ENCODE peak calls at places on chromosomes 4 and X, in five cellular contexts. Q is breast epithelium, H is cardiac muscle cell, R is upper lobe of left lung, U is pancreas. W is an unnamed sample.

GRCh38 chr4:40995850-40996249 is 218.5 kb downstream of the APBB2 start:
- DNase-seq in U (no peak), H (no peak), Q (no peak), R (no peak), W (no peak)

GRCh38 chr4:55736605-55737183 is 82.9 kb upstream of the EXOC1L start:
- DNase-seq in U (no peak), R (no peak), Q (no peak), H (no peak), W (no peak)

GRCh38 chrX:116290359-116290758 is 119.8 kb downstream of the AGTR2 start:
- DNase-seq in Q (no peak), U (no peak), R (no peak), H (no peak), W (no peak)

GRCh38 chr4:102438396-102438795 is 62.8 kb upstream of the NFKB1 start:
- DNase-seq in R (no peak), U (no peak), Q (no peak), H (no peak), W (no peak)

GRCh38 chr4:174357321-174357720 is 73.6 kb downstream of the CEP44 start:
- DNase-seq in Q (no peak), U (no peak), H (no peak), R (no peak), W (no peak)

GRCh38 chr4:44535981-44536380 is 87.4 kb upstream of the KCTD8 start:
- DNase-seq in Q (no peak), R (no peak), U (no peak), H (no peak), W (no peak)

GRCh38 chr4:148265627-148266026 is 176.6 kb downstream of the NR3C2 start:
- DNase-seq in Q (no peak), U (no peak), H (no peak), R (no peak), W (no peak)

GRCh38 chr4:186900232-186900900 is 176.7 kb upstream of the FAT1 start:
- DNase-seq in U (no peak), H (no peak), Q (no peak), R (no peak), W (no peak)

GRCh38 chrX:132493095-132493494 is 4.3 kb upstream of the MBNL3 start:
- DNase-seq in H (no peak), U (no peak), R (no peak), Q (no peak), W (no peak)

GRCh38 chr4:183906736-183907651 is 1.9 kb downstream of the STOX2 start:
- DNase-seq in Q (no peak), H (peak), R (peak), U (peak), W (peak)

GRCh38 chr4:68950033-68950432 is 1.6 kb downstream of the UGT2A3 start:
- DNase-seq in H (no peak), U (no peak), R (no peak), Q (no peak), W (no peak)

GRCh38 chr4:68951806-68952585 is 392 bp upstream of the UGT2A3 start:
- DNase-seq in Q (no peak), R (no peak), H (no peak), U (no peak), W (no peak)

GRCh38 chr4:68948985-68949384 is 2.6 kb downstream of the UGT2A3 start:
- DNase-seq in U (no peak), R (no peak), H (no peak), Q (no peak), W (no peak)

GRCh38 chr4:68953056-68953455 is 1.5 kb upstream of the UGT2A3 start:
- DNase-seq in U (no peak), H (no peak), R (no peak), Q (no peak), W (no peak)

DNA sequence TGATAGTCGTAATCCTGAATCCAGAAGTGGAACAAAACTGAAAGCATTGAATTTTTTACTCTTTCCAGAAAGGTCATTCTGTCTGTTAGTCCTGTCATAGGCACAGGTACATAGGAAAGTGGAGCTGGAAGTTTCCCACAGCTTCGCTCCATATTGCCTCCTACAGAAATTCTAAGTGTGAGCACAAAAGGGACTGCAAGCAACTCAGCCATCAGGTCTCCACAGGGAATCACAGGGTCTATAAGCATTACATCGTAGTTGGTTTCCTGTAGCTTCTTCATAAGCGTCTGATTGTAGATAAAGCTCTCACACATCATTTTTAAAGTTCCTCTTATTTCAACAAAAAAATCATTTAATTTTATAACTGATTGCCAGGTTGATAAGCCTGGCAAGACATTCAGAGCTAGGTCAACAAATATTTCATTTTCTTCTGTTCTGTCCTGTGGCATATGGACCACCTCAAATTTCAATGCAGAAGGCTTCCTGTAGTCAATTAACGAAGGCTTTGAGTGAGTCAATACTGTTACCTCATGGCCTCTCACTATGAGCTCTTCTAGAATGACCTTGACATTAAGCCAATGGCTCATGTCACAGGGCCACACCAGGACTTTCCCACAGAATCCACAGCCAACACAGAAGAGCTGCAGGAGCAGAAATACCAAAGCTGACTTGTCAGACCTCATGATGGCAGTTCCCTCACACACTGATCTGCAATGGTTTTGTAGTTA is at the start of gene UGT2A3:
- DNase-seq in Q (no peak), H (no peak), U (peak), R (no peak), W (no peak)
- H3K27ac ChIP-seq in Q (no peak), H (no peak), U (peak), R (no peak), W (no peak)

DNA sequence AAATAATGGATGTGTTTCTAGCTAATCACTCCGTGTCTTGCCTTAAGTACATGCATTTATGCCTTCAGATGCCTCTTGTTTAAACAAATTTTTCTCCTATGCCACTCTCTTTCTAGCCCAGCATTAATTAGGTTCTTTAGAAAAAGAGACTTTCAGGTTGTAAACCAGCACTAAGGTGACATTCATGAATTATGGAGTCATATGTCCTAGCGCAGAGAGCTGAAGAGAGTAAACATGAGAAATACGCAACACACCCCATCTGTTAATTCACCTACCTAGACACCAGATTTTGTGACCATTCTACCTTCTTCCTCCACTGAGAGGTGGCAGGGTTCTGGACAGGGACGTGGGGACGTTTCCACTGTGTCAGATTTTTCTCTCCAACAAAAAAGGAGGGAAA is 99.8 kb upstream of the TMEM150C start:
- DNase-seq in Q (no peak), H (no peak), U (no peak), R (no peak), W (no peak)
- H3K27ac ChIP-seq in Q (no peak), H (no peak), U (no peak), R (no peak), W (no peak)

GRCh38 chrX:21181232-21181853 is 192.9 kb upstream of the CNKSR2 start:
- DNase-seq in U (no peak), R (no peak), H (no peak), Q (no peak), W (no peak)
- H3K27ac ChIP-seq in U (no peak), R (no peak), H (no peak), Q (no peak), W (no peak)

GRCh38 chrX:11447418-11447817 is 154.2 kb downstream of the AMELX start:
- DNase-seq in H (no peak), Q (no peak), R (no peak), U (no peak), W (no peak)

GRCh38 chrX:11445540-11445939 is 152.3 kb downstream of the AMELX start:
- DNase-seq in R (no peak), Q (no peak), U (no peak), H (no peak), W (no peak)

GRCh38 chrX:11444052-11444451 is 150.8 kb downstream of the AMELX start:
- DNase-seq in U (no peak), Q (no peak), R (no peak), H (no peak), W (no peak)

GRCh38 chrX:11446951-11447350 is 153.7 kb downstream of the AMELX start:
- DNase-seq in U (no peak), Q (no peak), R (no peak), H (no peak), W (no peak)

DNA sequence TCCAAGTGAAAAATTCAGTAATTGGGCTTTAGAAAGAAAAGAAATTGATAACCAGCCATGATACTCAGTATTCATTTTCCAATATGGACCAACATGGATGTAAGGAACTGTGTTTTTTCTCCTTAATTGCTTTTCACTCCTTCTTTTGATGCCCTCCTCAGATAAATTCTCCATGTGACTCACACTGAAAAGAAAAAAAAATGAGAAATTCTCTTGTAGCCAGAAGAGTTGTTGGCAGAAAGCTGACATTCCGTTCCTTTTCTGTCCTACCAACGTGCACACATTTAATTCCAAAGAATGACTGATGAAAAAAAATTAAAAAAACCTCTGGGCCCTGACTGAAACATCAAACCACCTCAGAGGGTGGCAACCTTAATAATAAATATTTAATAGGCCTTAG is 153.1 kb downstream of the AMELX start:
- DNase-seq in H (no peak), R (no peak), U (no peak), Q (no peak), W (no peak)
- H3K27ac ChIP-seq in H (no peak), R (no peak), U (no peak), Q (no peak), W (no peak)

DNA sequence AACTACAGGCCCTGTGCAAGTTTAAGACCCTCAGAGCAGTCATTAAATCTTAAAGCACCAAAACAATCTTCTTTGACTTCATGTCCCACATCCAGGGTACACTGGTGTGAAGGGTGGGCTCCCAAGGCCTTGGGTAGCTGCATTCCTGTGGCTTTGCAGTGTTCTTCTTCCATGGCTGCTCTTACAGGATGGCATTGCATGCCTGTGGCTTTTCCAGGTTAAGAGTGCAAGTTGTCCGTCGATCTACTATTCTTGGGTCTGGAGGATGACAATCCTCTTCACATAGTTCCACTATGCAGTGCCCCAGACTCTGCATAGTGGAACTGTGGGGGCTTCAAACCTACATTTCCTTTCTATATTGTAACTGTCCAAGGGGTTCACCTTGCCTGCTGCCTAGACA is 494.5 kb downstream of the CFAP47 start:
- DNase-seq in R (no peak), Q (no peak), U (no peak), H (no peak), W (no peak)
- H3K27ac ChIP-seq in R (no peak), Q (no peak), U (no peak), H (no peak), W (no peak)

DNA sequence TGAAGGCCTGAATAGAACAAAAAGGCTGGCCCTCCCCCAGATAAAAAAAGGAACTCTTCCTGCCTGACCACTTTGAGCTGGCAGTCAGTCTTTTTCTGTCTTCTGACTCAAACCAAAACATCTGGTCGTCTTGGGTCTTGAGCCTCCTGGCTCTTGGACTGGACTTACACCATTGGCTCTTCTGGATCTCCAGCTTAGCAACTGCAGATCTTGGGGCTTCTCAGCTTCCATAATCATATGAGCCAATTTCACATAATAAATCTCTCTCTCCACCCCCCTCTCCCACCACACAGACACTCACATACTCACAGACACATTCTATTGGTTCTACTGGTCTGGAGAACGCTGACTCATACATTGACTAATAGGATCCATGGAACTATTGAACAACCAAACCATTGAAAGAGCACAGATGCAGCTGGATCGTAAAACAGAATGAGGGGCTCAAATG is 15.6 kb upstream of the CWH43 start:
- DNase-seq in U (no peak), H (no peak), R (no peak), Q (no peak), W (no peak)
- H3K27ac ChIP-seq in U (no peak), H (no peak), R (no peak), Q (no peak), W (no peak)

GRCh38 chr4:78747328-78747946 is 28.7 kb upstream of the BMP2K start:
- DNase-seq in U (no peak), Q (no peak), R (no peak), H (no peak), W (no peak)

GRCh38 chr4:78748361-78748760 is 27.8 kb upstream of the BMP2K start:
- DNase-seq in Q (no peak), U (no peak), R (no peak), H (no peak), W (no peak)

GRCh38 chr4:78749258-78749971 is 26.7 kb upstream of the BMP2K start:
- DNase-seq in R (no peak), Q (no peak), H (peak), U (no peak), W (no peak)

GRCh38 chr4:78753091-78753490 is 23.1 kb upstream of the BMP2K start:
- DNase-seq in R (no peak), Q (no peak), H (no peak), U (no peak), W (no peak)

DNA sequence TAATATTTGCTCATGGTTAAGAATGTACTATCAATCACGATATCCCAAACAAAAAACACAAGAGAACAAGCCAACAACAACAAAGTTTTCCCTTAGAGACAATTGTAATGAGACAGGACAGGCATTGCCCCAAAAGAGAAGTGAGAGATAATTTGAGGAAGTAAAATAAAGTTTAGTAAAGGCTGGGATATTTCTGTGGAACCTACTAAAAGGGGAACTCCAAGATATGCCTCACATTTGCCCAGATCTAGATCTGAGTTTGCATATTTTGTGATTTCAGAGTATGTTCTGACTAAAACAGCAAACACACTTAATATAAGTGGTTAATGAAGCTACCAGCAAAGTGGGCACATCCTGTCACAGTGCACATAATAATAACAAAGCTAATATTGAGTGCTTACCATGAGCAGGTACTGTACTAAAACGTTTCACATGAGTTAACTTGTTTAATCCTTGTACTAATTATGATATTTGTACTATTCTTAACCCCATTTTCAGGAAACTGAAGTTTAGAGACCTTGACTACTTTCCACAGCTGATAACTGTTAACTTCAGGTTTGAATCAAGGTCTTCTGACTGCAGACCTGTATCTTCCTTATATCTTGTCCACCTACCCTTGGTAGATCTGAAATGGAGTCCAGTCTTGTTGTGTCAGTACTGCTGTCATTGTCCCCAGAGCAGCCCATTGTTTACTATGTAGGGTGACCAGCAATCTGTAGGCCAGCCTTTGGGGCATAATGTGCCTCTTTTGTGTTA is 26.0 kb upstream of the BMP2K start:
- DNase-seq in H (no peak), Q (no peak), R (no peak), U (no peak), W (no peak)
- H3K27ac ChIP-seq in H (no peak), Q (no peak), R (peak), U (no peak), W (no peak)

GRCh38 chr4:5720157-5720850 is 9.3 kb downstream of the EVC start:
- DNase-seq in H (no peak), U (no peak), Q (no peak), R (no peak), W (no peak)

GRCh38 chr4:5722328-5722727 is 11.3 kb downstream of the EVC start:
- DNase-seq in R (no peak), U (no peak), Q (no peak), H (no peak), W (no peak)

GRCh38 chr4:5719329-5720055 is 8.5 kb downstream of the EVC start:
- DNase-seq in H (no peak), Q (no peak), R (no peak), U (no peak), W (no peak)

GRCh38 chr4:5720980-5721379 is 10.0 kb downstream of the EVC start:
- DNase-seq in U (no peak), Q (no peak), R (no peak), H (no peak), W (no peak)

DNA sequence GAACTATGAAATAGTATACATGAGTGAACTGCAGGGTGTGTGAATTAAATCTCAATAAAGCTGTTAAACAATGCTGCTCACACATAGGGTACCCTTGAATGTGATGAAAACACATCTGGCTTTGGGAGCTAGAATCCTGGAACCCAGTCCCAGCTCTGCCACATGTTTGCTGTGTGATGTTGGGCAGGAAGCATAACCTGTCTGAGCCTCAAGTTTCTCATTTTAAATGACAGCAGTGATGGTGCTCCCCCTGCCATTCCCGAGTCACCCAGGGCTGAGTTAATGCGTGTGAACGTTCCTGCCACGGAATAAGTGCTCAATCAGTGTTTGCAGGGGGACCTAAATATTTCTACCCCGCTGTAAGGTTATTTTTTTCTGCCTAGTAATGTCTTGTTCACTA is 10.9 kb downstream of the EVC start:
- DNase-seq in Q (no peak), R (no peak), U (no peak), H (no peak), W (no peak)
- H3K27ac ChIP-seq in Q (no peak), R (no peak), U (no peak), H (no peak), W (no peak)

GRCh38 chr4:677431-678293 is 3.3 kb downstream of the MYL5 start:
- DNase-seq in Q (no peak), R (peak), H (no peak), U (no peak), W (no peak)

GRCh38 chr4:678331-678734 is 4.0 kb downstream of the MYL5 start:
- DNase-seq in H (no peak), R (peak), Q (no peak), U (no peak), W (no peak)

GRCh38 chr4:675980-676870 is 1.9 kb downstream of the MYL5 start:
- DNase-seq in Q (no peak), H (no peak), R (peak), U (no peak), W (no peak)

GRCh38 chr4:675036-675804 is 878 bp downstream of the MYL5 start:
- DNase-seq in R (peak), U (no peak), Q (no peak), H (no peak), W (no peak)

GRCh38 chr4:676871-677235 is 2.5 kb downstream of the MYL5 start:
- DNase-seq in R (peak), H (no peak), U (no peak), Q (no peak), W (no peak)
- H3K27ac ChIP-seq in R (no peak), H (peak), U (no peak), Q (no peak), W (no peak)